ENCODE peak calls at places on chromosomes 13 and 19, in five cellular contexts. Y is right lobe of liver, G is IMR-90, F is lower lobe of right lung, E is left lung. U is an unnamed sample.

GRCh38 chr19:43406297-43406696 is 8.4 kb upstream of the TEX101 start:
- DNase-seq in Y (no peak), G (no peak), F (no peak), E (no peak), U (no peak)

GRCh38 chr19:18590273-18591272 is 2.0 kb downstream of the REX1BD start:
- DNase-seq in Y (no peak), G (peak; percentile 57), F (no peak), E (no peak), U (no peak)

GRCh38 chr19:46411088-46412033 is 2.0 kb downstream of the CCDC8 start:
- DNase-seq in Y (no peak), G (no peak), F (peak; percentile 24), E (no peak), U (no peak)

GRCh38 chr13:112917731-112918130 is 51.3 kb upstream of the MCF2L start:
- DNase-seq in Y (no peak), G (no peak), F (no peak), E (no peak), U (no peak)

GRCh38 chr19:46745521-46746280 is at the start of gene FKRP:
- DNase-seq in Y (no peak), G (no peak), F (no peak), E (no peak), U (no peak)

GRCh38 chr19:10817291-10818038 is 18.5 kb downstream of the TMED1 start:
- DNase-seq in Y (no peak), G (peak; percentile 98), F (no peak), E (peak; percentile 62), U (no peak)

GRCh38 chr13:95641961-95642621 is 2.4 kb downstream of the DZIP1 start:
- DNase-seq in Y (peak; percentile 82), G (peak; percentile 43), F (peak; percentile 54), E (no peak), U (no peak)

GRCh38 chr19:3538965-3539742 is at the start of gene TEKTIP1:
- DNase-seq in Y (no peak), G (no peak), F (no peak), E (no peak), U (no peak)

GRCh38 chr19:44668985-44669764 is 2.1 kb upstream of the CEACAM19 start:
- DNase-seq in Y (no peak), G (no peak), F (no peak), E (no peak), U (no peak)

GRCh38 chr19:53045536-53045935 is 996 bp downstream of the ERVV-2 start:
- DNase-seq in Y (no peak), G (no peak), F (no peak), E (no peak), U (no peak)

GRCh38 chr19:50203281-50204080 is at the start of gene MYH14:
- DNase-seq in Y (peak; percentile 93), G (no peak), F (peak; percentile 92), E (peak; percentile 86), U (no peak)

GRCh38 chr19:2057484-2058469 is 6.7 kb upstream of the MKNK2 start:
- DNase-seq in Y (peak; percentile 34), G (no peak), F (no peak), E (no peak), U (no peak)

GRCh38 chr13:110447058-110447511 is 114.4 kb downstream of the RAB20 start:
- DNase-seq in Y (no peak), G (peak; percentile 35), F (no peak), E (no peak), U (no peak)

GRCh38 chr19:18339703-18340102 is 695 bp upstream of the PGPEP1 start:
- DNase-seq in Y (no peak), G (peak; percentile 25), F (no peak), E (no peak), U (no peak)

GRCh38 chr13:26011996-26012688 is 39.7 kb downstream of the SHISA2 start:
- DNase-seq in Y (no peak), G (no peak), F (no peak), E (peak; percentile 47), U (peak; percentile 47)

GRCh38 chr19:29878973-29879654 is 62.9 kb upstream of the URI1 start:
- DNase-seq in Y (no peak), G (peak; percentile 10), F (no peak), E (no peak), U (no peak)

GRCh38 chr19:55178781-55179569 is 1.1 kb downstream of the SYT5 start:
- DNase-seq in Y (peak; percentile 59), G (peak; percentile 77), F (peak; percentile 76), E (peak; percentile 54), U (peak; percentile 98)

GRCh38 chr19:452829-453228 is 8.0 kb downstream of the SHC2 start:
- DNase-seq in Y (no peak), G (no peak), F (no peak), E (no peak), U (no peak)

GRCh38 chr13:107586216-107586615 is 629.1 kb downstream of the LIG4 start:
- DNase-seq in Y (no peak), G (peak; percentile 89), F (no peak), E (no peak), U (no peak)

GRCh38 chr19:55596304-55596703 is 3.0 kb downstream of the FIZ1 start:
- DNase-seq in Y (no peak), G (no peak), F (no peak), E (no peak), U (no peak)

GRCh38 chr13:59424661-59425060 is 739.1 kb downstream of the DIAPH3 start:
- DNase-seq in Y (no peak), G (peak; percentile 69), F (no peak), E (no peak), U (no peak)

GRCh38 chr19:18514800-18515682 is 6.8 kb downstream of the ELL start:
- DNase-seq in Y (peak; percentile 91), G (peak; percentile 67), F (peak; percentile 87), E (peak; percentile 86), U (peak; percentile 40)

GRCh38 chr19:38213911-38214625 is 10.0 kb downstream of the DPF1 start:
- DNase-seq in Y (no peak), G (peak; percentile 61), F (no peak), E (no peak), U (no peak)

GRCh38 chr13:98824376-98825160 is 72.1 kb upstream of the SLC15A1 start:
- DNase-seq in Y (no peak), G (peak; percentile 27), F (no peak), E (no peak), U (no peak)

GRCh38 chr19:33373701-33374405 is at the start of gene CEBPG:
- DNase-seq in Y (peak; percentile 68), G (peak; percentile 64), F (peak; percentile 67), E (no peak), U (peak; percentile 63)

GRCh38 chr13:100493418-100493817 is 95.2 kb downstream of the GGACT start:
- DNase-seq in Y (no peak), G (no peak), F (no peak), E (no peak), U (no peak)

GRCh38 chr19:1411255-1412191 is 4.1 kb downstream of the DAZAP1 start:
- DNase-seq in Y (no peak), G (peak; percentile 54), F (no peak), E (peak; percentile 40), U (no peak)

GRCh38 chr19:30214651-30215051 is 157.5 kb upstream of the ZNF536 start:
- DNase-seq in Y (no peak), G (no peak), F (no peak), E (no peak), U (no peak)

GRCh38 chr13:51192348-51192747 is 29.9 kb upstream of the FAM124A start:
- DNase-seq in Y (no peak), G (no peak), F (no peak), E (no peak), U (no peak)
- H3K9me3 ChIP-seq in Y (no peaks in the 10 kb centered on the region), G (no peaks in the 10 kb centered on the region), F (no peaks in the 10 kb centered on the region), E (no peaks in the 10 kb centered on the region), U (no peaks in the 10 kb centered on the region)

GRCh38 chr13:19085258-19085657 is 96.4 kb downstream of the TUBA3C start:
- DNase-seq in Y (no peak), G (no peak), F (peak; percentile 21), E (no peak), U (no peak)
- H3K9me3 ChIP-seq in Y (no peaks in the 10 kb centered on the region), G (peaks cover 46% of the 10 kb centered on the region), F (no peaks in the 10 kb centered on the region), E (peaks cover 7% of the 10 kb centered on the region), U (no peaks in the 10 kb centered on the region)

GRCh38 chr19:12272980-12273901 is 21.4 kb downstream of the ZNF44 start:
- DNase-seq in Y (no peak), G (no peak), F (no peak), E (no peak), U (no peak)

GRCh38 chr19:12270854-12271253 is 23.8 kb downstream of the ZNF44 start:
- DNase-seq in Y (no peak), G (no peak), F (no peak), E (no peak), U (no peak)

DNA sequence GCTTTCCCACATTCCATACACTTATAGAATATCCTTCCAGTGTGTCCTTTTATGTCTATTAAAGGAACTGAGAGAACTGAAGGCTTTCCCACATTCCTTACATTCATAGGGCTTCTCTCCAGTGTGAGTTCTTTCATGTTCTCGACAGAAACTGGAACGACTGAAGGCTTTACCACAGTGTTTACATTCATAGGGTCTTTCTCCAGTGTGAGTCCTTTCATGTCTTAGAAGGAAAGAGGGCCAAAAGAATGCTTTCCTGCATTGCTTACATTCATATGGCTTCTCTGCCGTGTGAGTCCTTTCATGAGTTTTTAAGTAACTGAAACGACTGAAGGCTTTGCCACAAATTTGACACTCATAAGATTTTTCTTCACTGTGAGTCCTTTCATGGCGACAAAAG is 22.3 kb downstream of the ZNF44 start:
- DNase-seq in Y (no peak), G (no peak), F (no peak), E (no peak), U (no peak)
- H3K9me3 ChIP-seq in Y (no peaks in the 10 kb centered on the region), G (peaks cover 75% of the 10 kb centered on the region), F (peaks cover 93% of the 10 kb centered on the region), E (peaks cover 98% of the 10 kb centered on the region), U (peaks cover 56% of the 10 kb centered on the region)

GRCh38 chr13:101930331-101930730 is 471.5 kb downstream of the FGF14 start:
- DNase-seq in Y (no peak), G (peak; percentile 12), F (no peak), E (no peak), U (no peak)
- H3K9me3 ChIP-seq in Y (no peaks in the 10 kb centered on the region), G (no peaks in the 10 kb centered on the region), F (no peaks in the 10 kb centered on the region), E (no peaks in the 10 kb centered on the region), U (no peaks in the 10 kb centered on the region)

DNA sequence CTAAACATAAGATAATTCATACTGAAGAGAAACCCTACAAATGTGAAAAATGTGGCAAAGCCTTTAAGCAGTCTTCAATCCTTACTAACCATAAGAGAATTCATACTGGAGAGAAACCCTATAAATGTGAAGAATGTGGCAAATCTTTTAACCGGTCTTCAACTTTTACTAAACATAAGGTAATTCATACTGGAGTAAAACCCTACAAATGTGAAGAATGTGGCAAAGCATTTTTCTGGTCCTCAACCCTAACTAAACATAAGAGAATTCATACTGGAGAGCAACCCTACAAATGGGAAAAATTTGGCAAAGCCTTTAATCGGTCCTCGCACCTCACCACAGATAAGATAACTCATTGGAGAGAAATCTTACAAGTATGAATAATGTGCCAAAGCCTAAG is 40.6 kb downstream of the ZNF254 start:
- DNase-seq in Y (no peak), G (no peak), F (no peak), E (no peak), U (no peak)
- H3K9me3 ChIP-seq in Y (no peaks in the 10 kb centered on the region), G (peaks cover 37% of the 10 kb centered on the region), F (peaks cover 93% of the 10 kb centered on the region), E (peaks cover 100% of the 10 kb centered on the region), U (peaks cover 39% of the 10 kb centered on the region)

DNA sequence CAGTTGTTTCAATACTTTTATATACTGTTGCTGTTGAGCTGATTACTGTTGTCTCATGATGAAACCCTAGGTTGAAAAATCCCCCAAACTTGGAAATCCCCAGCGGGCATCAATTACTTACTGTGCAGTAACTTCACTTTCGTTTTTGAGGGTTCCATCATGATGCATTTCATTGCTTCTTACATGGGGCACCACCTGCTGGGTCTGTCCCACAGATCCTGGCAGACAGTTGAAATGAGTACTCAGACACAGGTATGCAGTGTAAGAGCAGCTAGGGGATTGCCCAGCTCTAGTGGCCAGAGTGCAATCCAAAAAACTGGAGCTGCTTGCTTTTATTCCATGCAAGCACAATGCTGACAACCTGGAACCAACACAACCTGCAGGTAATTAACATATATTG is 132.5 kb upstream of the ZNF91 start:
- DNase-seq in Y (no peak), G (no peak), F (no peak), E (no peak), U (no peak)
- H3K9me3 ChIP-seq in Y (no peaks in the 10 kb centered on the region), G (peaks cover 12% of the 10 kb centered on the region), F (no peaks in the 10 kb centered on the region), E (peaks cover 56% of the 10 kb centered on the region), U (no peaks in the 10 kb centered on the region)